ENCODE peak calls at places on chromosomes 2 and 18, in four cellular contexts. N, D, I and O are unnamed samples.

GRCh38 chr2:118940486-118941120 is 1.4 kb upstream of the MARCO start:
- DNase-seq in N (no peak), D (no peak), I (no peak), O (no peak)

GRCh38 chr2:232876071-232876977 is 6.3 kb downstream of the SNORC start:
- DNase-seq in N (no peak), D (no peak), I (peak; percentile 24), O (peak; percentile 37)

GRCh38 chr2:173149491-173149890 is 73.8 kb downstream of the MAP3K20 start:
- DNase-seq in N (no peak), D (no peak), I (no peak), O (no peak)

GRCh38 chr2:96828436-96828835 is 12.4 kb downstream of the CNNM3 start:
- DNase-seq in N (no peak), D (no peak), I (no peak), O (no peak)

GRCh38 chr2:206361407-206362045 is 81.8 kb upstream of the ADAM23 start:
- DNase-seq in N (no peak), D (no peak), I (no peak), O (no peak)

GRCh38 chr18:40529478-40529877 is 1425.6 kb upstream of the PIK3C3 start:
- DNase-seq in N (no peak), D (no peak), I (peak; percentile 35), O (no peak)

GRCh38 chr2:174614261-174614660 is 16.7 kb upstream of the WIPF1 start:
- DNase-seq in N (no peak), D (no peak), I (peak; percentile 91), O (no peak)

GRCh38 chr18:79486356-79487197 is 90.8 kb downstream of the NFATC1 start:
- DNase-seq in N (no peak), D (no peak), I (no peak), O (no peak)

GRCh38 chr2:173553589-173553988 is 198.9 kb downstream of the CDCA7 start:
- DNase-seq in N (peak; percentile 51), D (no peak), I (peak; percentile 52), O (no peak)

GRCh38 chr2:29459445-29460179 is 344.4 kb downstream of the CLIP4 start:
- DNase-seq in N (no peak), D (no peak), I (peak; percentile 85), O (no peak)

GRCh38 chr2:47178359-47178758 is 23.3 kb upstream of the STPG4 start:
- DNase-seq in N (no peak), D (no peak), I (no peak), O (no peak)

GRCh38 chr2:226216578-226216977 is 583.0 kb downstream of the IRS1 start:
- DNase-seq in N (no peak), D (no peak), I (no peak), O (no peak)

GRCh38 chr2:226213717-226214116 is 585.9 kb downstream of the IRS1 start:
- DNase-seq in N (no peak), D (no peak), I (peak; percentile 94), O (no peak)

GRCh38 chr2:226217191-226217590 is 582.4 kb downstream of the IRS1 start:
- DNase-seq in N (no peak), D (no peak), I (no peak), O (no peak)

GRCh38 chr2:226220511-226220910 is 579.1 kb downstream of the IRS1 start:
- DNase-seq in N (no peak), D (no peak), I (no peak), O (no peak)

GRCh38 chr2:226215902-226216503 is 583.6 kb downstream of the IRS1 start:
- DNase-seq in N (peak; percentile 38), D (no peak), I (peak; percentile 43), O (peak; percentile 15)
- TF ChIP-seq CTCF in N (peak; percentile 33), D (no peak), I (peak; percentile 67), O (no peak)

GRCh38 chr2:90207454-90208058 is 1516.1 kb downstream of the RPIA start:
- DNase-seq in N (no peak), D (no peak), I (no peak), O (no peak)
- TF ChIP-seq CTCF in N (peak; percentile 46), D (no peak), I (no peak), O (no peak)

GRCh38 chr2:178069551-178069950 is 3.0 kb downstream of the PDE11A start:
- DNase-seq in N (no peak), D (no peak), I (peak; percentile 10), O (no peak)
- TF ChIP-seq CTCF in N (no peak), D (no peak), I (no peak), O (no peak)

DNA sequence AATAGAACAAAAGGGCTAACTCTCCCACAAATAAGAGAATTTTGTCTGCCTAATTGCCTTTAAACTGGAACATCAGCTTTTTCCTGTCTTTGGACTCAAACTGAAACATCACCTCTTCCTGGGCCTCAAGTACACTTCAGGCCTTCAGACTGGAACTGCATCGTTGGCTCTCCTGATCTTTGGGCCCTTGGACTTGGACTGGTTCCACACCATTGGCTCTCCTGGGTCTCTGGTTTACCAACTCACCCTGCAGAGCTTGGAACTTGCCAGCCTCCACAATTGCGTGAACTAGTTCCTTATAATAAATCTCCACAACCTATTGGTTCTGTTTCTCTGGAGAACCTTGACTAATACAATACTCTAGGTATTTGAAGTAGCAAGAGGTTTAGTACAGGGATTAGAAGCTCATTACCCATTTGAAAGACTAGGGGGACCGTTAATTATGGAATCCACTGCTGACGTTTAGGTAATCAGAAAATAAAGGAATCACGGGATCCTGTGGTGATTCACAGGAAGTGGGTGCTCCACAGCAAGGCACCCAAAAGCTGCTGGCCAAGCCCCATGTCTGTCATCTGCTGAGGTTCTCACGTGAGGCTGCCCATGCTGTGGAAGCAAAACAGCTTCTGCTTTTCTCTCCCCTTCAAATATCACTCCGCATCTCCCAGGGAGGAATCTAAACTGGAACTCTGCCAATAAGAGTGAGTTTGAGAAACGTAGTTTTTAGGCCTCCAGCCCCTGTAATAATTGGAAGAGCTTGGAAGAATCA is 20.0 kb upstream of the SGPP2 start:
- DNase-seq in N (no peak), D (no peak), I (no peak), O (no peak)
- TF ChIP-seq CTCF in N (no peak), D (no peak), I (no peak), O (no peak)